ENCODE peak calls at places on chromosomes 13 and 19, in seven cellular contexts. One of them, this sample, is unnamed.

GRCh38 chr13:46334423-46334822 is 52.6 kb downstream of the RUBCNL start:
- DNase-seq in fibroblast of pulmonary artery: no peak
- DNase-seq in fibroblast of lung: no peak
- DNase-seq in thoracic aorta: no peak
- DNase-seq in psoas muscle: no peak
- DNase-seq in CD8-positive, alpha-beta memory T cell: no peak
- DNase-seq in fibroblast of the aortic adventitia: no peak
- DNase-seq in this sample: no peak

GRCh38 chr13:79528759-79529191 is 47.8 kb downstream of the NDFIP2 start:
- DNase-seq in fibroblast of lung: no peak
- DNase-seq in CD8-positive, alpha-beta memory T cell: no peak
- DNase-seq in thoracic aorta: no peak
- DNase-seq in psoas muscle: no peak
- DNase-seq in fibroblast of pulmonary artery: no peak
- DNase-seq in fibroblast of the aortic adventitia: no peak
- DNase-seq in this sample: peak

GRCh38 chr13:73365240-73365639 is 306.4 kb downstream of the KLF5 start:
- DNase-seq in psoas muscle: no peak
- DNase-seq in fibroblast of the aortic adventitia: no peak
- DNase-seq in thoracic aorta: no peak
- DNase-seq in fibroblast of pulmonary artery: no peak
- DNase-seq in CD8-positive, alpha-beta memory T cell: no peak
- DNase-seq in fibroblast of lung: no peak
- DNase-seq in this sample: no peak

GRCh38 chr19:38971672-38972071 is 3.9 kb downstream of the FBXO17 start:
- DNase-seq in fibroblast of lung: no peak
- DNase-seq in fibroblast of the aortic adventitia: no peak
- DNase-seq in psoas muscle: no peak
- DNase-seq in thoracic aorta: no peak
- DNase-seq in fibroblast of pulmonary artery: no peak
- DNase-seq in CD8-positive, alpha-beta memory T cell: no peak
- DNase-seq in this sample: no peak

GRCh38 chr19:3544054-3544376 is 5.0 kb downstream of the TEKTIP1 start:
- DNase-seq in thoracic aorta: no peak
- DNase-seq in CD8-positive, alpha-beta memory T cell: no peak
- DNase-seq in fibroblast of pulmonary artery: no peak
- DNase-seq in psoas muscle: no peak
- DNase-seq in fibroblast of lung: no peak
- DNase-seq in fibroblast of the aortic adventitia: no peak
- DNase-seq in this sample: no peak

GRCh38 chr19:4823577-4823976 is 7.9 kb downstream of the TICAM1 start:
- DNase-seq in psoas muscle: no peak
- DNase-seq in CD8-positive, alpha-beta memory T cell: no peak
- DNase-seq in fibroblast of the aortic adventitia: no peak
- DNase-seq in fibroblast of pulmonary artery: no peak
- DNase-seq in fibroblast of lung: no peak
- DNase-seq in thoracic aorta: no peak
- DNase-seq in this sample: no peak

GRCh38 chr13:20495087-20496023 is 30.3 kb downstream of the CRYL1 start:
- DNase-seq in fibroblast of lung: peak
- DNase-seq in thoracic aorta: peak
- DNase-seq in psoas muscle: no peak
- DNase-seq in fibroblast of pulmonary artery: peak
- DNase-seq in fibroblast of the aortic adventitia: peak
- DNase-seq in CD8-positive, alpha-beta memory T cell: peak
- DNase-seq in this sample: peak

GRCh38 chr19:48868196-48868886 is at the start of gene PLEKHA4:
- DNase-seq in thoracic aorta: no peak
- DNase-seq in psoas muscle: peak
- DNase-seq in fibroblast of pulmonary artery: peak
- DNase-seq in fibroblast of lung: peak
- DNase-seq in fibroblast of the aortic adventitia: peak
- DNase-seq in CD8-positive, alpha-beta memory T cell: no peak
- DNase-seq in this sample: peak

GRCh38 chr19:49672131-49672919 is 4.7 kb upstream of the PRMT1 start:
- DNase-seq in psoas muscle: peak
- DNase-seq in fibroblast of the aortic adventitia: peak
- DNase-seq in fibroblast of pulmonary artery: peak
- DNase-seq in fibroblast of lung: peak
- DNase-seq in thoracic aorta: no peak
- DNase-seq in CD8-positive, alpha-beta memory T cell: peak
- DNase-seq in this sample: peak

GRCh38 chr19:42498387-42498786 is 29.9 kb downstream of the CEACAM1 start:
- DNase-seq in fibroblast of lung: no peak
- DNase-seq in fibroblast of the aortic adventitia: no peak
- DNase-seq in thoracic aorta: no peak
- DNase-seq in psoas muscle: no peak
- DNase-seq in fibroblast of pulmonary artery: no peak
- DNase-seq in CD8-positive, alpha-beta memory T cell: no peak
- DNase-seq in this sample: no peak

GRCh38 chr19:33292595-33293254 is 9.6 kb downstream of the CEBPA start:
- DNase-seq in fibroblast of lung: no peak
- DNase-seq in psoas muscle: no peak
- DNase-seq in fibroblast of pulmonary artery: no peak
- DNase-seq in fibroblast of the aortic adventitia: no peak
- DNase-seq in CD8-positive, alpha-beta memory T cell: no peak
- DNase-seq in thoracic aorta: no peak
- DNase-seq in this sample: peak

GRCh38 chr13:73142091-73142490 is 83.3 kb downstream of the KLF5 start:
- DNase-seq in CD8-positive, alpha-beta memory T cell: no peak
- DNase-seq in thoracic aorta: no peak
- DNase-seq in fibroblast of lung: peak
- DNase-seq in psoas muscle: no peak
- DNase-seq in fibroblast of the aortic adventitia: peak
- DNase-seq in fibroblast of pulmonary artery: peak
- DNase-seq in this sample: no peak

GRCh38 chr19:43774103-43774939 is 6.5 kb downstream of the KCNN4 start:
- DNase-seq in fibroblast of pulmonary artery: peak
- DNase-seq in thoracic aorta: no peak
- DNase-seq in fibroblast of lung: peak
- DNase-seq in fibroblast of the aortic adventitia: peak
- DNase-seq in CD8-positive, alpha-beta memory T cell: no peak
- DNase-seq in psoas muscle: peak
- DNase-seq in this sample: peak

GRCh38 chr13:98083507-98083906 is 59.4 kb upstream of the FARP1 start:
- DNase-seq in CD8-positive, alpha-beta memory T cell: no peak
- DNase-seq in fibroblast of pulmonary artery: peak
- DNase-seq in fibroblast of lung: peak
- DNase-seq in thoracic aorta: no peak
- DNase-seq in fibroblast of the aortic adventitia: peak
- DNase-seq in psoas muscle: no peak
- DNase-seq in this sample: peak

GRCh38 chr13:34300559-34300958 is 482.6 kb downstream of the RFC3 start:
- DNase-seq in fibroblast of the aortic adventitia: no peak
- DNase-seq in fibroblast of pulmonary artery: no peak
- DNase-seq in thoracic aorta: no peak
- DNase-seq in psoas muscle: no peak
- DNase-seq in CD8-positive, alpha-beta memory T cell: no peak
- DNase-seq in fibroblast of lung: peak
- DNase-seq in this sample: peak

GRCh38 chr19:36081894-36082293 is 27.2 kb downstream of the WDR62 start:
- DNase-seq in psoas muscle: no peak
- DNase-seq in fibroblast of lung: peak
- DNase-seq in CD8-positive, alpha-beta memory T cell: no peak
- DNase-seq in thoracic aorta: no peak
- DNase-seq in fibroblast of the aortic adventitia: peak
- DNase-seq in fibroblast of pulmonary artery: no peak
- DNase-seq in this sample: no peak

GRCh38 chr19:19642506-19643157 is 825 bp downstream of the GMIP start:
- DNase-seq in thoracic aorta: no peak
- DNase-seq in CD8-positive, alpha-beta memory T cell: peak
- DNase-seq in fibroblast of pulmonary artery: no peak
- DNase-seq in fibroblast of the aortic adventitia: no peak
- DNase-seq in psoas muscle: no peak
- DNase-seq in fibroblast of lung: no peak
- DNase-seq in this sample: peak

GRCh38 chr19:51076602-51077213 is 6.0 kb downstream of the KLK14 start:
- DNase-seq in fibroblast of the aortic adventitia: no peak
- DNase-seq in thoracic aorta: no peak
- DNase-seq in CD8-positive, alpha-beta memory T cell: no peak
- DNase-seq in psoas muscle: no peak
- DNase-seq in fibroblast of pulmonary artery: no peak
- DNase-seq in fibroblast of lung: no peak
- DNase-seq in this sample: no peak

GRCh38 chr13:24911135-24911524 is 147.2 kb downstream of the RNF17 start:
- DNase-seq in CD8-positive, alpha-beta memory T cell: no peak
- DNase-seq in fibroblast of lung: peak
- DNase-seq in psoas muscle: no peak
- DNase-seq in fibroblast of the aortic adventitia: peak
- DNase-seq in fibroblast of pulmonary artery: peak
- DNase-seq in thoracic aorta: no peak
- DNase-seq in this sample: peak

GRCh38 chr19:52170863-52171320 is 529 bp downstream of the ZNF836 start:
- DNase-seq in thoracic aorta: no peak
- DNase-seq in psoas muscle: peak
- DNase-seq in fibroblast of the aortic adventitia: no peak
- DNase-seq in fibroblast of lung: no peak
- DNase-seq in CD8-positive, alpha-beta memory T cell: no peak
- DNase-seq in fibroblast of pulmonary artery: no peak
- DNase-seq in this sample: no peak

GRCh38 chr19:19817357-19817756 is 4.2 kb downstream of the ZNF506 start:
- DNase-seq in CD8-positive, alpha-beta memory T cell: peak
- DNase-seq in fibroblast of lung: no peak
- DNase-seq in fibroblast of the aortic adventitia: no peak
- DNase-seq in thoracic aorta: no peak
- DNase-seq in psoas muscle: no peak
- DNase-seq in fibroblast of pulmonary artery: no peak
- DNase-seq in this sample: no peak

GRCh38 chr19:54203151-54203611 is 2.5 kb downstream of the RPS9 start:
- DNase-seq in fibroblast of the aortic adventitia: peak
- DNase-seq in fibroblast of lung: peak
- DNase-seq in fibroblast of pulmonary artery: no peak
- DNase-seq in CD8-positive, alpha-beta memory T cell: no peak
- DNase-seq in psoas muscle: no peak
- DNase-seq in thoracic aorta: no peak
- DNase-seq in this sample: peak
- H3K4me3 ChIP-seq in fibroblast of the aortic adventitia: peak
- H3K4me3 ChIP-seq in fibroblast of lung: peak
- H3K4me3 ChIP-seq in fibroblast of pulmonary artery: peak
- H3K4me3 ChIP-seq in CD8-positive, alpha-beta memory T cell: no peak
- H3K4me3 ChIP-seq in psoas muscle: peak
- H3K4me3 ChIP-seq in thoracic aorta: no peak
- H3K4me3 ChIP-seq in this sample: peak

DNA sequence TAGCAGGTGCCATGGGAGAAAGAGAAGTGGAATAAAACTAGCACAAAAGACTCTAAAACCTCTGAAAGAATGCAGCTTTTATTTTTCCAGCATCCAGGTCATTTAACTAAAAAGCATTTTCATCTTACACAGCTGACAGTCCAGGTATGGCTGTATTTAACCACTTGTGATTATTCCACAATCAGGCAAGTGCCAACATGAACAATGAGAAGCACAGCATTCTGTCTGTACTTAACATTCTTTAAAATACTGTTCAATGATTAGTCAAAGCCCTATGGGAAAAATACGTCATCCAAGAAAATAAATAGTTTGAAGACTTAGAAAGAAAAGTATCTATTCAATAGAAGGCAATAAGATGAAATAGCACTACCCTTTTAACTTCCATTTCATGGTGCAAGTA is 246.9 kb downstream of the LIG4 start:
- DNase-seq in psoas muscle: no peak
- DNase-seq in fibroblast of pulmonary artery: no peak
- DNase-seq in CD8-positive, alpha-beta memory T cell: no peak
- DNase-seq in fibroblast of the aortic adventitia: no peak
- DNase-seq in thoracic aorta: no peak
- DNase-seq in fibroblast of lung: no peak
- DNase-seq in this sample: no peak
- H3K4me3 ChIP-seq in psoas muscle: no peak
- H3K4me3 ChIP-seq in fibroblast of pulmonary artery: no peak
- H3K4me3 ChIP-seq in CD8-positive, alpha-beta memory T cell: no peak
- H3K4me3 ChIP-seq in fibroblast of the aortic adventitia: no peak
- H3K4me3 ChIP-seq in thoracic aorta: no peak
- H3K4me3 ChIP-seq in fibroblast of lung: no peak
- H3K4me3 ChIP-seq in this sample: no peak

DNA sequence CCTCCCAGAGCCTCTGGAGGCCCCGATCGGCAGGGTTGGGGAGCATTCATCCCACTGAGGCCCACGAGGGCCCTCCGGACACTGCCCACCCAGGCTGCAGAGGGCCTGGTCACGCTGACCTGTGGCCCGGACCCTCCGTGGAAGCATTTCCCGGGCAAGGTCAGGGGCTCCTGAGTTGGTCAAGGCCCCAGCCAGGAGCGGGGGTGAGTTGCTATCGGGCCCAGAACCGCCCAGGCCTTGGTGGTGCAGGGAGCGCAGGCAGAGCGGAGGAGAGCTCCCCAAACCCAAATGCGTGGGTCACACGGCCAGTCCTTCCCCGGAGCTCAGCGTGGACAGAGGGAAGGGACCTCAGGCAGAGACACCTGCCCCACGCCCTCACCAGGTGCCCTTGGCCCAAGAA is 25.7 kb downstream of the GPX4 start:
- DNase-seq in fibroblast of the aortic adventitia: no peak
- DNase-seq in fibroblast of lung: no peak
- DNase-seq in CD8-positive, alpha-beta memory T cell: no peak
- DNase-seq in fibroblast of pulmonary artery: no peak
- DNase-seq in psoas muscle: no peak
- DNase-seq in thoracic aorta: no peak
- DNase-seq in this sample: no peak
- H3K4me3 ChIP-seq in fibroblast of the aortic adventitia: peak
- H3K4me3 ChIP-seq in fibroblast of lung: no peak
- H3K4me3 ChIP-seq in CD8-positive, alpha-beta memory T cell: no peak
- H3K4me3 ChIP-seq in fibroblast of pulmonary artery: peak
- H3K4me3 ChIP-seq in psoas muscle: no peak
- H3K4me3 ChIP-seq in thoracic aorta: peak
- H3K4me3 ChIP-seq in this sample: no peak

GRCh38 chr13:49664606-49665005 is 26.7 kb downstream of the EBPL start:
- DNase-seq in thoracic aorta: no peak
- DNase-seq in fibroblast of pulmonary artery: no peak
- DNase-seq in psoas muscle: no peak
- DNase-seq in CD8-positive, alpha-beta memory T cell: no peak
- DNase-seq in fibroblast of lung: no peak
- DNase-seq in fibroblast of the aortic adventitia: no peak
- DNase-seq in this sample: no peak
- H3K4me3 ChIP-seq in thoracic aorta: no peak
- H3K4me3 ChIP-seq in fibroblast of pulmonary artery: no peak
- H3K4me3 ChIP-seq in psoas muscle: no peak
- H3K4me3 ChIP-seq in CD8-positive, alpha-beta memory T cell: no peak
- H3K4me3 ChIP-seq in fibroblast of lung: no peak
- H3K4me3 ChIP-seq in fibroblast of the aortic adventitia: no peak
- H3K4me3 ChIP-seq in this sample: no peak

DNA sequence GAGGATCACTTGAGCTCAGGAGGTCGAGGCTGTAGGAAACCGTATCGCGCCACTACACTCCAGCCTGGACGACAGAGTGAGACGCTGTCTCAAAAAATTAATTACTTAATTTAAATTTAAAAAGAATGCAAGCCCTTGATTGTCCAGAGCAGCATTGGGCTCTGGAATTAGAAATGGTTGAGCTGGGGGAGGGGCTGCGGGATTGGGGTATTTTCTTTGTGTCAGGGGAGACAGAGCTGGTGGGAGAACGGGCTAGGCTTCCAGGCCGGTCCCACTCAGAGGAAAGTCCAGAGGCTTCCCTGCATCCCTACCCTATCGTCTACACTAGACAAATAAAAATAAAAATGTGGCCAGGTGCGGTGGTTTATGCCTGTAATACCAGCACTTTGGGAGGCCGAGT is 2.2 kb upstream of the RAB3A start:
- DNase-seq in fibroblast of the aortic adventitia: no peak
- DNase-seq in fibroblast of pulmonary artery: no peak
- DNase-seq in CD8-positive, alpha-beta memory T cell: no peak
- DNase-seq in fibroblast of lung: no peak
- DNase-seq in thoracic aorta: no peak
- DNase-seq in psoas muscle: no peak
- DNase-seq in this sample: no peak
- H3K4me3 ChIP-seq in fibroblast of the aortic adventitia: no peak
- H3K4me3 ChIP-seq in fibroblast of pulmonary artery: peak
- H3K4me3 ChIP-seq in CD8-positive, alpha-beta memory T cell: no peak
- H3K4me3 ChIP-seq in fibroblast of lung: no peak
- H3K4me3 ChIP-seq in thoracic aorta: no peak
- H3K4me3 ChIP-seq in psoas muscle: no peak
- H3K4me3 ChIP-seq in this sample: peak